ENCODE peak calls at places on chromosomes 2 and 18, in nine cellular contexts. One of them, this sample, is unnamed.

GRCh38 chr18:26818461-26818860 is 47.0 kb downstream of the AQP4 start:
- DNase-seq in heart left ventricle: no peak
- DNase-seq in thyroid gland: no peak
- DNase-seq in endothelial cell of umbilical vein: no peak
- DNase-seq in tibial artery: no peak
- DNase-seq in IMR-90: no peak
- DNase-seq in dorsolateral prefrontal cortex: no peak
- DNase-seq in prostate gland: no peak
- DNase-seq in CD8-positive, alpha-beta memory T cell: no peak
- DNase-seq in this sample: no peak

GRCh38 chr2:165794520-165794882 is 454 bp upstream of the GALNT3 start:
- DNase-seq in CD8-positive, alpha-beta memory T cell: peak
- DNase-seq in heart left ventricle: peak
- DNase-seq in endothelial cell of umbilical vein: no peak
- DNase-seq in prostate gland: peak
- DNase-seq in tibial artery: peak
- DNase-seq in thyroid gland: no peak
- DNase-seq in IMR-90: peak
- DNase-seq in dorsolateral prefrontal cortex: peak
- DNase-seq in this sample: no peak

GRCh38 chr18:41875094-41875780 is 79.8 kb upstream of the PIK3C3 start:
- DNase-seq in heart left ventricle: no peak
- DNase-seq in CD8-positive, alpha-beta memory T cell: no peak
- DNase-seq in endothelial cell of umbilical vein: no peak
- DNase-seq in tibial artery: no peak
- DNase-seq in dorsolateral prefrontal cortex: no peak
- DNase-seq in IMR-90: peak
- DNase-seq in thyroid gland: no peak
- DNase-seq in prostate gland: no peak
- DNase-seq in this sample: no peak

GRCh38 chr2:183243760-183244159 is 119.5 kb downstream of the NUP35 start:
- DNase-seq in dorsolateral prefrontal cortex: no peak
- DNase-seq in tibial artery: no peak
- DNase-seq in endothelial cell of umbilical vein: no peak
- DNase-seq in IMR-90: no peak
- DNase-seq in CD8-positive, alpha-beta memory T cell: no peak
- DNase-seq in heart left ventricle: no peak
- DNase-seq in prostate gland: no peak
- DNase-seq in thyroid gland: no peak
- DNase-seq in this sample: no peak

GRCh38 chr2:144834954-144835633 is 315.2 kb upstream of the ZEB2 start:
- DNase-seq in endothelial cell of umbilical vein: peak
- DNase-seq in dorsolateral prefrontal cortex: no peak
- DNase-seq in heart left ventricle: peak
- DNase-seq in tibial artery: no peak
- DNase-seq in IMR-90: peak
- DNase-seq in thyroid gland: peak
- DNase-seq in CD8-positive, alpha-beta memory T cell: no peak
- DNase-seq in prostate gland: peak
- DNase-seq in this sample: no peak

GRCh38 chr2:200604571-200605255 is 18.9 kb downstream of the AOX1 start:
- DNase-seq in prostate gland: no peak
- DNase-seq in heart left ventricle: no peak
- DNase-seq in CD8-positive, alpha-beta memory T cell: no peak
- DNase-seq in IMR-90: peak
- DNase-seq in endothelial cell of umbilical vein: no peak
- DNase-seq in thyroid gland: no peak
- DNase-seq in dorsolateral prefrontal cortex: no peak
- DNase-seq in tibial artery: no peak
- DNase-seq in this sample: no peak

GRCh38 chr2:219073413-219074129 is 12.8 kb upstream of the IHH start:
- DNase-seq in heart left ventricle: no peak
- DNase-seq in IMR-90: peak
- DNase-seq in dorsolateral prefrontal cortex: no peak
- DNase-seq in tibial artery: no peak
- DNase-seq in prostate gland: peak
- DNase-seq in CD8-positive, alpha-beta memory T cell: no peak
- DNase-seq in thyroid gland: no peak
- DNase-seq in endothelial cell of umbilical vein: peak
- DNase-seq in this sample: peak

GRCh38 chr18:71371951-71372605 is 1083.2 kb downstream of the SOCS6 start:
- DNase-seq in dorsolateral prefrontal cortex: no peak
- DNase-seq in thyroid gland: no peak
- DNase-seq in heart left ventricle: no peak
- DNase-seq in prostate gland: no peak
- DNase-seq in endothelial cell of umbilical vein: no peak
- DNase-seq in CD8-positive, alpha-beta memory T cell: no peak
- DNase-seq in IMR-90: no peak
- DNase-seq in tibial artery: no peak
- DNase-seq in this sample: no peak

GRCh38 chr2:44456946-44457345 is 95.2 kb downstream of the CAMKMT start:
- DNase-seq in thyroid gland: no peak
- DNase-seq in endothelial cell of umbilical vein: no peak
- DNase-seq in prostate gland: no peak
- DNase-seq in tibial artery: no peak
- DNase-seq in heart left ventricle: no peak
- DNase-seq in dorsolateral prefrontal cortex: no peak
- DNase-seq in IMR-90: no peak
- DNase-seq in CD8-positive, alpha-beta memory T cell: no peak
- DNase-seq in this sample: no peak

GRCh38 chr2:239857591-239857990 is 167.6 kb downstream of the NDUFA10 start:
- DNase-seq in prostate gland: no peak
- DNase-seq in tibial artery: no peak
- DNase-seq in endothelial cell of umbilical vein: no peak
- DNase-seq in CD8-positive, alpha-beta memory T cell: no peak
- DNase-seq in thyroid gland: no peak
- DNase-seq in heart left ventricle: no peak
- DNase-seq in dorsolateral prefrontal cortex: no peak
- DNase-seq in IMR-90: no peak
- DNase-seq in this sample: no peak

GRCh38 chr2:10135296-10136089 is 13.0 kb downstream of the RRM2 start:
- DNase-seq in prostate gland: no peak
- DNase-seq in IMR-90: peak
- DNase-seq in heart left ventricle: no peak
- DNase-seq in CD8-positive, alpha-beta memory T cell: no peak
- DNase-seq in tibial artery: no peak
- DNase-seq in thyroid gland: no peak
- DNase-seq in endothelial cell of umbilical vein: no peak
- DNase-seq in dorsolateral prefrontal cortex: no peak
- DNase-seq in this sample: no peak

GRCh38 chr2:237154050-237154638 is 68.5 kb downstream of the COPS8 start:
- DNase-seq in CD8-positive, alpha-beta memory T cell: peak
- DNase-seq in dorsolateral prefrontal cortex: no peak
- DNase-seq in IMR-90: peak
- DNase-seq in endothelial cell of umbilical vein: peak
- DNase-seq in heart left ventricle: no peak
- DNase-seq in tibial artery: no peak
- DNase-seq in prostate gland: no peak
- DNase-seq in thyroid gland: peak
- DNase-seq in this sample: no peak

GRCh38 chr2:120134263-120134662 is 88.9 kb downstream of the TMEM185B start:
- DNase-seq in heart left ventricle: no peak
- DNase-seq in tibial artery: no peak
- DNase-seq in CD8-positive, alpha-beta memory T cell: no peak
- DNase-seq in IMR-90: peak
- DNase-seq in thyroid gland: no peak
- DNase-seq in prostate gland: no peak
- DNase-seq in endothelial cell of umbilical vein: peak
- DNase-seq in dorsolateral prefrontal cortex: no peak
- DNase-seq in this sample: no peak

GRCh38 chr2:75710577-75711253 is at the start of gene GCFC2:
- DNase-seq in thyroid gland: peak
- DNase-seq in dorsolateral prefrontal cortex: peak
- DNase-seq in CD8-positive, alpha-beta memory T cell: peak
- DNase-seq in heart left ventricle: peak
- DNase-seq in tibial artery: peak
- DNase-seq in prostate gland: peak
- DNase-seq in endothelial cell of umbilical vein: peak
- DNase-seq in IMR-90: peak
- DNase-seq in this sample: peak

GRCh38 chr2:207505728-207506127 is 24.0 kb upstream of the CREB1 start:
- DNase-seq in IMR-90: peak
- DNase-seq in heart left ventricle: no peak
- DNase-seq in dorsolateral prefrontal cortex: no peak
- DNase-seq in thyroid gland: no peak
- DNase-seq in endothelial cell of umbilical vein: peak
- DNase-seq in CD8-positive, alpha-beta memory T cell: no peak
- DNase-seq in tibial artery: no peak
- DNase-seq in prostate gland: no peak
- DNase-seq in this sample: no peak

GRCh38 chr2:27890146-27891062 is at the start of the genes BABAM2 and RBKS:
- DNase-seq in prostate gland: peak
- DNase-seq in endothelial cell of umbilical vein: peak
- DNase-seq in thyroid gland: peak
- DNase-seq in CD8-positive, alpha-beta memory T cell: peak
- DNase-seq in heart left ventricle: peak
- DNase-seq in tibial artery: peak
- DNase-seq in IMR-90: peak
- DNase-seq in dorsolateral prefrontal cortex: peak
- DNase-seq in this sample: peak
- H3K27ac ChIP-seq in prostate gland: peak
- H3K27ac ChIP-seq in endothelial cell of umbilical vein: peak
- H3K27ac ChIP-seq in thyroid gland: peak
- H3K27ac ChIP-seq in CD8-positive, alpha-beta memory T cell: peak
- H3K27ac ChIP-seq in heart left ventricle: peak
- H3K27ac ChIP-seq in tibial artery: peak
- H3K27ac ChIP-seq in IMR-90: peak
- H3K27ac ChIP-seq in dorsolateral prefrontal cortex: peak
- H3K27ac ChIP-seq in this sample: peak

GRCh38 chr2:215998636-215999035 is 14.7 kb downstream of the MREG start:
- DNase-seq in IMR-90: no peak
- DNase-seq in thyroid gland: no peak
- DNase-seq in dorsolateral prefrontal cortex: no peak
- DNase-seq in heart left ventricle: no peak
- DNase-seq in tibial artery: no peak
- DNase-seq in prostate gland: no peak
- DNase-seq in CD8-positive, alpha-beta memory T cell: no peak
- DNase-seq in endothelial cell of umbilical vein: no peak
- DNase-seq in this sample: no peak
- H3K27ac ChIP-seq in IMR-90: no peak
- H3K27ac ChIP-seq in thyroid gland: no peak
- H3K27ac ChIP-seq in dorsolateral prefrontal cortex: peak
- H3K27ac ChIP-seq in heart left ventricle: no peak
- H3K27ac ChIP-seq in tibial artery: no peak
- H3K27ac ChIP-seq in prostate gland: no peak
- H3K27ac ChIP-seq in CD8-positive, alpha-beta memory T cell: no peak
- H3K27ac ChIP-seq in endothelial cell of umbilical vein: no peak
- H3K27ac ChIP-seq in this sample: peak

DNA sequence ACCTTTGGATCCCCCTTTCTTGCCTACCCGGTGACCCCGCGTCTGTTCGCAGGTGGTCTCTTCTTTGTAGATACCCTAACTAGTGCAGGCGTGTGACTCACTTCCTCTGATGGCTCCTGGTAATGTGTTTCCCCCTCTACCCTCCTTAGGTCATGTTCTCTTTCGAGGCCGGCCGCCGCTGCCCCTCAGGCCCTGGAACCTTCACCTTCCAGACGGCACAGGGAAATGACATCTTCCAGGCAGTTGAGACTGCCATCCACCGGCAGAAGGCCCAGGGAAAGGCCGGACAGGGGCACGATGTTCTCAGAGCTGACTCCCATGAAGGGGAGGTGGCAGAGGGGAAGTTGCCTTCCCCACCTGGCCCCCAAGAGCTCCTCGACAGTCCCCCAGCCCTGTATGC is 1.6 kb downstream of the DOK1 start:
- DNase-seq in prostate gland: no peak
- DNase-seq in endothelial cell of umbilical vein: no peak
- DNase-seq in heart left ventricle: no peak
- DNase-seq in thyroid gland: no peak
- DNase-seq in dorsolateral prefrontal cortex: no peak
- DNase-seq in CD8-positive, alpha-beta memory T cell: no peak
- DNase-seq in tibial artery: no peak
- DNase-seq in IMR-90: no peak
- DNase-seq in this sample: no peak
- H3K27ac ChIP-seq in prostate gland: no peak
- H3K27ac ChIP-seq in endothelial cell of umbilical vein: no peak
- H3K27ac ChIP-seq in heart left ventricle: no peak
- H3K27ac ChIP-seq in thyroid gland: no peak
- H3K27ac ChIP-seq in dorsolateral prefrontal cortex: peak
- H3K27ac ChIP-seq in CD8-positive, alpha-beta memory T cell: peak
- H3K27ac ChIP-seq in tibial artery: peak
- H3K27ac ChIP-seq in IMR-90: no peak
- H3K27ac ChIP-seq in this sample: peak

GRCh38 chr2:33197198-33197938 is 250.6 kb downstream of the LTBP1 start:
- DNase-seq in thyroid gland: no peak
- DNase-seq in CD8-positive, alpha-beta memory T cell: no peak
- DNase-seq in heart left ventricle: no peak
- DNase-seq in tibial artery: no peak
- DNase-seq in IMR-90: no peak
- DNase-seq in prostate gland: no peak
- DNase-seq in endothelial cell of umbilical vein: no peak
- DNase-seq in dorsolateral prefrontal cortex: no peak
- DNase-seq in this sample: no peak
- H3K27ac ChIP-seq in thyroid gland: no peak
- H3K27ac ChIP-seq in CD8-positive, alpha-beta memory T cell: no peak
- H3K27ac ChIP-seq in heart left ventricle: no peak
- H3K27ac ChIP-seq in tibial artery: peak
- H3K27ac ChIP-seq in IMR-90: no peak
- H3K27ac ChIP-seq in prostate gland: no peak
- H3K27ac ChIP-seq in endothelial cell of umbilical vein: no peak
- H3K27ac ChIP-seq in dorsolateral prefrontal cortex: no peak
- H3K27ac ChIP-seq in this sample: no peak